ENCODE peak calls at places on chromosomes 5 and 9, in five cellular contexts. V is SK-N-SH, A is H1, C is GM12892, W is K562. Z is an unnamed sample.

GRCh38 chr9:87827341-87827740 is 55.3 kb upstream of the SPATA31E1 start:
- DNase-seq in V (no peak), A (no peak), C (no peak), W (no peak), Z (no peak)

GRCh38 chr5:25006734-25007133 is 362.0 kb upstream of the CDH10 start:
- DNase-seq in V (no peak), A (peak), C (no peak), W (no peak), Z (no peak)

GRCh38 chr9:129587487-129588262 is 33.2 kb downstream of the C9orf50 start:
- DNase-seq in V (no peak), A (no peak), C (no peak), W (peak), Z (no peak)

GRCh38 chr9:36828574-36829141 is 205.4 kb downstream of the PAX5 start:
- DNase-seq in V (no peak), A (no peak), C (no peak), W (no peak), Z (no peak)

GRCh38 chr5:116788851-116789403 is 214.3 kb upstream of the SEMA6A start:
- DNase-seq in V (peak), A (no peak), C (no peak), W (no peak), Z (no peak)

GRCh38 chr5:145975361-145976066 is 39.1 kb downstream of the SH3RF2 start:
- DNase-seq in V (peak), A (no peak), C (no peak), W (no peak), Z (no peak)

GRCh38 chr5:58450811-58451629 is 8.9 kb downstream of the PLK2 start:
- DNase-seq in V (no peak), A (no peak), C (no peak), W (no peak), Z (no peak)

GRCh38 chr5:453725-454481 is 10.9 kb downstream of the EXOC3 start:
- DNase-seq in V (no peak), A (no peak), C (no peak), W (no peak), Z (no peak)

GRCh38 chr5:171420429-171421231 is 1.2 kb downstream of the FGF18 start:
- DNase-seq in V (peak), A (no peak), C (no peak), W (no peak), Z (no peak)

GRCh38 chr9:132721661-132722060 is 51.4 kb downstream of the GTF3C4 start:
- DNase-seq in V (no peak), A (no peak), C (no peak), W (no peak), Z (no peak)

GRCh38 chr5:168656633-168657032 is 77.5 kb upstream of the PANK3 start:
- DNase-seq in V (no peak), A (no peak), C (no peak), W (no peak), Z (no peak)

GRCh38 chr5:55665065-55665464 is 47.1 kb downstream of the SLC38A9 start:
- DNase-seq in V (no peak), A (no peak), C (no peak), W (no peak), Z (no peak)

GRCh38 chr9:126148523-126148870 is 178.1 kb upstream of the MVB12B start:
- DNase-seq in V (no peak), A (no peak), C (no peak), W (no peak), Z (no peak)

GRCh38 chr9:106066937-106067545 is 372.7 kb downstream of the TMEM38B start:
- DNase-seq in V (no peak), A (no peak), C (no peak), W (no peak), Z (no peak)

GRCh38 chr5:69238760-69239251 is 4.1 kb downstream of the CDK7 start:
- DNase-seq in V (no peak), A (no peak), C (no peak), W (no peak), Z (no peak)

GRCh38 chr9:4344946-4345345 is 45.1 kb upstream of the GLIS3 start:
- DNase-seq in V (no peak), A (no peak), C (no peak), W (no peak), Z (no peak)

GRCh38 chr9:123282343-123283047 is 14.1 kb upstream of the STRBP start:
- DNase-seq in V (no peak), A (no peak), C (no peak), W (no peak), Z (no peak)
- TF ChIP-seq TAF1 in V (no peak), A (no peak), C (no peak), W (no peak), Z (no peak)

GRCh38 chr9:18906656-18907395 is 126.2 kb downstream of the SAXO1 start:
- DNase-seq in V (no peak), A (no peak), C (no peak), W (no peak), Z (no peak)
- TF ChIP-seq TAF1 in V (no peak), A (no peak), C (no peak), W (no peak), Z (no peak)

DNA sequence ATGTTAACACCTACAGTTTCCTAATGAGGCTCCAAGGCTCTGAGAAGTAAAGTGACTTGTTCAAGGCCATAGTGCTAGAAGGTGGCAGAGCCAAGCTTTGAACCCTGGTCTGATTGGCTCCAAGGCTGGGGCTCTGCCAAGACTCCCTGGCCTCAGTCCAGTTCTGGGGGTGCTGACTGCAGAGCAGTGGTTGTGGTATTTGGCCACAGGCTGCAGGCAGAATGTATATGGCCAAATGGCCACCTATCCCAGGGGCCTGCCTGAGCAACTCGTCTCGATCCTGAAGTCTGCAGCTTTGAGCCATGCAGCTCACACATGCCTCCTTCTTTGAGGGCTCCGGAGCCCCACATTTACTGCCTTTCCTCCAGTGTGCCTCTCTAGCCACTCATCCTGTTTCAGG is 9.7 kb upstream of the NEK6 start:
- DNase-seq in V (no peak), A (no peak), C (no peak), W (no peak), Z (no peak)
- TF ChIP-seq TAF1 in V (no peak), A (no peak), C (no peak), W (no peak), Z (no peak)

DNA sequence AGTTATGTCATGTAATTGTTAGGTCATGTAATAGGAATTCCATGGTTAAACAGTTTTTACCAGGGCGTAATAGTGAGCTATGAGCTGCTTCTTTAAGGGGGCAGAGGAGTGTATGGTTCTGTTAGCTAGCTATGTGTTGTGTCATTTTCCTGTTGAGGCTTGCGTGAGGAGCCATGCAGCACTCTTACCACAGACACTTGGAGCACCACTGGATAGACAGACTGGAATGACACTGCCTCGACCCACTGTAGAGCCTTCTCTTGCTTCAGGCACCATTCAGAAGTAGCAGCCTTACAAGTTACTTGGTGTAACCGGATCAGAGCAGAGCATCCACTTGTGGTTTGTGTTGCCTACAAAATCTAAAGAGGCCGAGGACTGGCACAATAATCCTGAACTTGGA is 28.3 kb upstream of the STOM start:
- DNase-seq in V (no peak), A (no peak), C (no peak), W (no peak), Z (no peak)
- TF ChIP-seq TAF1 in V (no peak), A (no peak), C (no peak), W (no peak), Z (no peak)

DNA sequence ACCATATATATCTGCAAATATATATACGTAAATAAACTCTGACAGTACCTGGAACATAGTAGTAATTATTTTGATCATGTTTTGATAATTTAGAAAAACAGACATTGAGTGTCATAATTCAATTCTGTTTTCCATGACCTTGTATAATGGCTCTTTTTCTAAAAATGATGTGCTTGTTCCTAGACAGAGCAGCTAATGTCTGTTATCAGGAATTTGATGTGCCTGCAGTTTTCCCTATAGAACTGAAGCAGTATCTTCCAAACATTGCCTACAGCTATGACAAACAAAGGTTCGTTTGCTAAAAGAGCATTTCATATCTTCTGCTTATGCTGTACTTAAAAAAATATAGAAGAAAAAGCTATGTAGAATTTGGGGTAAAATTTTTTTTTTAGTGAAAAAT is 5.3 kb downstream of the SETD9 start:
- DNase-seq in V (peak), A (no peak), C (no peak), W (no peak), Z (no peak)
- TF ChIP-seq TAF1 in V (no peak), A (no peak), C (no peak), W (no peak), Z (no peak)

GRCh38 chr5:72522607-72523006 is 15.4 kb upstream of the ZNF366 start:
- DNase-seq in V (no peak), A (no peak), C (no peak), W (no peak), Z (no peak)

GRCh38 chr5:72519191-72519590 is 12.0 kb upstream of the ZNF366 start:
- DNase-seq in V (no peak), A (no peak), C (no peak), W (no peak), Z (no peak)

GRCh38 chr5:72515211-72515610 is 8.0 kb upstream of the ZNF366 start:
- DNase-seq in V (no peak), A (no peak), C (no peak), W (no peak), Z (no peak)

GRCh38 chr5:72516916-72517315 is 9.7 kb upstream of the ZNF366 start:
- DNase-seq in V (no peak), A (no peak), C (no peak), W (no peak), Z (no peak)

DNA sequence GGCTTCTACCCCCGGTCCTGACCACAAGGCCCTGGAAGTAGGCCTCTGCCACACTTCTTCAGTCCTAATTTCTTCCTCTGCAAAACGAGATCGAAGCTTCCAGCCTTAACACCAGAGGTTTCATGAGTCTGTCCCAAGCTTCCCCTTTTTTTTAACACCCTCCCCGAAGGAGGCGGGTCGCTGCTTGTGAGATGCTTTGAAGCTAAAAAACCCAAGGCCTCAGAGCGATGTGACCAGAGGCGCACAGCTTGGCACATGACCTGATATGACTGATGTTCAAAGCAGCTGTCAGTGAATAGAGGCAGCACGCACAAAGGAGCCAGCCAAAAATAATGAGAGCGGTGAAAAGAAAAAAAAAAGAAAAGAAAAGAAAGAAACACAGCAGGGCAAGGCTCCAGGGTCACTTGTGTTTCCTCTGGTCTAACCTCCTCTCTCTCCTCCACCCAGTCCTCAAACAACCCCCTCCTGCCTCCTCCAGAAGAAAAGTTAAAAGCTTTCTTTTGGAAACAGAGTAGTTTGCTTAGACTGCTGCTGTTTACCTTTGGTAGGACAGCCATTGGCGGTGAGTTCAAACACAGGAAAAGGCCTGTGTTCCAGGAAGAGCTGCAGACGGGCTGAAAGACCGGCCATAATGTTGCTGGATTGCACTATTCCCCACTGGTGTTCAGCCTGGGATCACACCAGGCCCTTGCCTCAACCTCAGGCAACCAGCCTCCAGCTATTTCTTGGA is 10.9 kb upstream of the ZNF366 start:
- DNase-seq in V (no peak), A (no peak), C (no peak), W (no peak), Z (no peak)
- TF ChIP-seq TAF1 in V (no peak), A (no peak), C (no peak), W (no peak), Z (no peak)

GRCh38 chr9:14437336-14438231 is 123.6 kb upstream of the NFIB start:
- DNase-seq in V (peak), A (no peak), C (no peak), W (no peak), Z (no peak)
- TF ChIP-seq TAF1 in V (no peak), A (no peak), C (no peak), W (no peak), Z (no peak)

DNA sequence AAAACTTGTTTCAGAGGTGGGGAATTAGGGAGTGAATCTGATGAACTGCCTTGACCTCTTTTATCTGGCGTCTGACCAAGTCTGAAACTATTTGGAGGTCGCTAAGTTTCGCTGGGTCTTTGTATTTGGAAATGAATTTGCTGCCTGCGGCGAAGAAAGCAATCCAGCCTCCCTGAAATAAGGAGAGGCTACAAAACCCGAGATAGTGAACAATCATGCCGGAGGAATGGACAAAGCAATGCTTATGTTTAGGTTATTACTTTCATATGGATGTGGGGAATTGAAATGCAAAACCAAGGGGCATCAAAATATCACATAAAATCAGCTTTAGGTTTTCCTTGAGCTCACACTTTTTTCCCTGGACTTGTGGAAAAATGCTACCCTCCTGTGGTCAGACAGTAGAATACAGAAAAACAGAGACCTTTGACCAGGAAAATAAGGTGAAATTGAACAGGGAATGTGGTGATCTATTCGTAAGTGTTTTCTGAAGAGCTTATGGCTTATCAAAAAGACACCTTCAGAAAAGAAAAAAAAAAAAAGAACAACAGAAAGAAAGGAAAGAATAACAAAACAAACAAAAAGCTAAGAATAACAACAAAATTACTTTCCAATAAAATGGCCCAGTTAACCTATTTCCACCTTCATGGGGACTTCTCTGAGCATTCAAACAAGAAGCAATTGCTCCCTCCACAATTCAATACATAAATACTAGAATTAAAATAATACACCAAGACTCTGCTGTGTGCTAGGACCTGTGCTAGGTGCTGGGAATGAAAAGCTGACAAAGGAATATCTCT is 68.6 kb upstream of the DPYSL3 start:
- DNase-seq in V (peak), A (no peak), C (no peak), W (no peak), Z (no peak)
- TF ChIP-seq TAF1 in V (no peak), A (no peak), C (no peak), W (no peak), Z (no peak)

DNA sequence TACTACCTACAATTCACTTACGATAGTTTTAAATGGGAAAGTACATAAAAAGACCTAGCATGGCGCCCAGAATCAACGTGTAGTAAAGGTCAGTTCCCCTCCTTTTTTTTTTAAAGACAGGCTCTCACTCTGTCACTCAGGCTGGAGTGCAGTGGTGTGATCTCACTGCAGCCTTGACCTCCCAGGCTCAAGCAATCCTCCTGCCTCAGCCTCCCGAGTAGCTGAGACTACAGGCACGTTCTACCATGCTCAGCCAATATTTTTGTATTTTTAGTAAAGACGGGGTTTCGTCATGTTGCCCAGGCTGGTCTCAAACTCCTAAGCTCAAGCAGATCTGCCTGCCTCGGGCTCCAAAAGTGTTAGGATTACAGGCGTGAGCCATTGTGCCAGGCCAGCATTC is 40.7 kb upstream of the MTMR12 start:
- DNase-seq in V (no peak), A (no peak), C (no peak), W (no peak), Z (no peak)
- TF ChIP-seq TAF1 in V (no peak), A (no peak), C (no peak), W (no peak), Z (no peak)

GRCh38 chr5:33852837-33853236 is 39.0 kb downstream of the ADAMTS12 start:
- DNase-seq in V (no peak), A (no peak), C (no peak), W (no peak), Z (no peak)

GRCh38 chr5:33848554-33848953 is 43.2 kb downstream of the ADAMTS12 start:
- DNase-seq in V (no peak), A (no peak), C (no peak), W (no peak), Z (no peak)

GRCh38 chr5:33852327-33852726 is 39.5 kb downstream of the ADAMTS12 start:
- DNase-seq in V (no peak), A (no peak), C (no peak), W (no peak), Z (no peak)

GRCh38 chr5:33854733-33855151 is 37.0 kb downstream of the ADAMTS12 start:
- DNase-seq in V (no peak), A (no peak), C (no peak), W (no peak), Z (no peak)

GRCh38 chr5:33850100-33850594 is 41.6 kb downstream of the ADAMTS12 start:
- DNase-seq in V (no peak), A (no peak), C (peak), W (peak), Z (peak)
- TF ChIP-seq TAF1 in V (no peak), A (peak), C (no peak), W (no peak), Z (peak)

Z was measured in GM12891.